ENCODE peak calls at places on chromosomes 3 and 15, in six cellular contexts. O is fibroblast of pulmonary artery, G is RWPE1, C is breast epithelium, H is HFF-Myc, X is AG09319. U is an unnamed sample.

GRCh38 chr15:72800819-72801481 is 17.4 kb upstream of the ADPGK start:
- DNase-seq in O (peak), G (no peak), C (no peak), H (no peak), X (no peak), U (no peak)

GRCh38 chr3:117853923-117854322 is 1144.3 kb downstream of the TUSC7 start:
- DNase-seq in O (peak), G (peak), C (no peak), H (peak), X (peak), U (no peak)

GRCh38 chr15:81280086-81280485 is 43.9 kb downstream of the STARD5 start:
- DNase-seq in O (no peak), G (no peak), C (no peak), H (no peak), X (no peak), U (no peak)

GRCh38 chr3:126946387-126946786 is 36.5 kb upstream of the PLXNA1 start:
- DNase-seq in O (no peak), G (no peak), C (no peak), H (no peak), X (no peak), U (no peak)

GRCh38 chr3:105979961-105980360 is 111.1 kb upstream of the CBLB start:
- DNase-seq in O (peak), G (no peak), C (no peak), H (no peak), X (no peak), U (no peak)

GRCh38 chr3:19116239-19116638 is 32.1 kb upstream of the KCNH8 start:
- DNase-seq in O (no peak), G (no peak), C (no peak), H (no peak), X (no peak), U (no peak)

GRCh38 chr3:64104691-64105101 is 81.4 kb upstream of the PSMD6 start:
- DNase-seq in O (no peak), G (peak), C (no peak), H (no peak), X (no peak), U (no peak)

GRCh38 chr3:49518441-49518840 is 35.8 kb upstream of the BSN start:
- DNase-seq in O (no peak), G (no peak), C (no peak), H (no peak), X (no peak), U (no peak)

GRCh38 chr3:49720383-49721164 is 1.1 kb upstream of the AMIGO3 start:
- DNase-seq in O (no peak), G (no peak), C (no peak), H (no peak), X (no peak), U (no peak)

GRCh38 chr3:138455801-138456716 is 21.6 kb downstream of the ESYT3 start:
- DNase-seq in O (peak), G (no peak), C (no peak), H (no peak), X (no peak), U (no peak)

GRCh38 chr3:183159319-183159718 is 3.2 kb downstream of the LAMP3 start:
- DNase-seq in O (no peak), G (no peak), C (no peak), H (no peak), X (no peak), U (no peak)

GRCh38 chr15:63948436-63948835 is 97.8 kb downstream of the DAPK2 start:
- DNase-seq in O (no peak), G (no peak), C (no peak), H (no peak), X (no peak), U (no peak)

GRCh38 chr15:38603271-38603670 is 38.7 kb upstream of the RASGRP1 start:
- DNase-seq in O (no peak), G (no peak), C (no peak), H (no peak), X (no peak), U (no peak)

GRCh38 chr3:7707192-7707591 is 794.4 kb upstream of the LMCD1 start:
- DNase-seq in O (peak), G (no peak), C (no peak), H (no peak), X (no peak), U (no peak)

GRCh38 chr15:74504418-74504817 is 36.6 kb upstream of the ARID3B start:
- DNase-seq in O (no peak), G (no peak), C (no peak), H (no peak), X (no peak), U (no peak)

GRCh38 chr15:68199340-68199739 is 5.8 kb downstream of the CALML4 start:
- DNase-seq in O (no peak), G (no peak), C (no peak), H (no peak), X (no peak), U (no peak)

GRCh38 chr3:128260275-128260674 is 107.0 kb downstream of the EEFSEC start:
- DNase-seq in O (no peak), G (no peak), C (no peak), H (no peak), X (no peak), U (no peak)

GRCh38 chr15:92043283-92043682 is 189.8 kb downstream of the SLCO3A1 start:
- DNase-seq in O (no peak), G (peak), C (no peak), H (no peak), X (no peak), U (no peak)

GRCh38 chr15:99537344-99537743 is 28.4 kb upstream of the MEF2A start:
- DNase-seq in O (peak), G (no peak), C (no peak), H (no peak), X (no peak), U (no peak)

GRCh38 chr15:55742927-55743614 is at the start of gene PRTG:
- DNase-seq in O (peak), G (peak), C (no peak), H (no peak), X (peak), U (no peak)

GRCh38 chr15:61237400-61237799 is 8.3 kb upstream of the RORA start:
- DNase-seq in O (no peak), G (no peak), C (no peak), H (no peak), X (no peak), U (no peak)

GRCh38 chr15:45549831-45550230 is 27.3 kb upstream of the SLC30A4 start:
- DNase-seq in O (peak), G (peak), C (no peak), H (peak), X (no peak), U (no peak)

DNA sequence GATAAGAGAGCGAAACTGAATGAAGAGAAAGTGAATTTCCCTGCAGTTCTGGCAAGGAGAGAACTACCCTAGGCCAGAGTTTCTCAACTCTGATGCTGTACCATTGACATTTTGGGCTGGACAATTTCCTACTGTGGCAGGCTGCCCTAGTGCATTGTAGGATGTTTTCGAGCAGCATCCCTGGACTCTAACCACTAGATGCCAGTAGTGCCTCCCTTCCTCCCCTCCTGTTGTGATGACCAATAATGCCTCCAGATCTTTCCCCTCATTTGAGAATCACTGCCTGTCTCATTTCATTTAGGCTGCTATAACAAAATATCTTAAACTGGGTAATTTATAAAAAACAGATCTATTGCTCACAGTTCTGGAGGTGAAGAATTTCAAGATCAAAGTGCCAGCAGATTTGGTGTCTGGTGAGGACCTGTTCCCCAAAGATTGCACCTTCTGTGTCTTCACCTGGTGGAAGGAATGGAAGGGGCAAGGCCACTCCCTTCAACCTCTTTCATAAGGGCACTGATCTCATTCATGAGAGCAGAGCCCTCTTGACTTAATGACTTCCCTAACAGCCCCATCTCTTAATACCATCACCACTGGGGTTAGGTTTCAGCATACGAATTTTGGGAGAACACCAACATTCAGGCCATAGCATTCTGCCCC is 188.9 kb upstream of the MEIS2 start:
- DNase-seq in O (peak), G (no peak), C (no peak), H (peak), X (no peak), U (no peak)
- TF ChIP-seq CTCF in O (peak), G (no peak), C (no peak), H (peak), X (no peak), U (no peak)

GRCh38 chr3:161556533-161556932 is 59.9 kb downstream of the OTOL1 start:
- DNase-seq in O (no peak), G (no peak), C (no peak), H (no peak), X (no peak), U (no peak)

GRCh38 chr3:161558256-161558655 is 61.6 kb downstream of the OTOL1 start:
- DNase-seq in O (no peak), G (no peak), C (no peak), H (no peak), X (no peak), U (no peak)

GRCh38 chr3:161557751-161558150 is 61.1 kb downstream of the OTOL1 start:
- DNase-seq in O (no peak), G (no peak), C (no peak), H (no peak), X (no peak), U (no peak)

GRCh38 chr3:161560006-161560637 is 63.5 kb downstream of the OTOL1 start:
- DNase-seq in O (peak), G (peak), C (no peak), H (no peak), X (peak), U (no peak)

GRCh38 chr3:161559177-161559998 is 62.8 kb downstream of the OTOL1 start:
- DNase-seq in O (peak), G (peak), C (no peak), H (no peak), X (no peak), U (no peak)
- TF ChIP-seq CTCF in O (peak), G (peak), C (peak), H (peak), X (peak), U (no peak)

GRCh38 chr3:10882851-10883250 is 66.8 kb downstream of the SLC6A11 start:
- DNase-seq in O (no peak), G (no peak), C (no peak), H (no peak), X (no peak), U (no peak)

GRCh38 chr3:10889206-10889960 is 73.4 kb downstream of the SLC6A11 start:
- DNase-seq in O (no peak), G (no peak), C (no peak), H (no peak), X (no peak), U (no peak)

GRCh38 chr3:10888523-10889081 is 72.6 kb downstream of the SLC6A11 start:
- DNase-seq in O (no peak), G (peak), C (no peak), H (no peak), X (no peak), U (no peak)

GRCh38 chr3:10887015-10887414 is 71.0 kb downstream of the SLC6A11 start:
- DNase-seq in O (no peak), G (no peak), C (no peak), H (no peak), X (no peak), U (no peak)

DNA sequence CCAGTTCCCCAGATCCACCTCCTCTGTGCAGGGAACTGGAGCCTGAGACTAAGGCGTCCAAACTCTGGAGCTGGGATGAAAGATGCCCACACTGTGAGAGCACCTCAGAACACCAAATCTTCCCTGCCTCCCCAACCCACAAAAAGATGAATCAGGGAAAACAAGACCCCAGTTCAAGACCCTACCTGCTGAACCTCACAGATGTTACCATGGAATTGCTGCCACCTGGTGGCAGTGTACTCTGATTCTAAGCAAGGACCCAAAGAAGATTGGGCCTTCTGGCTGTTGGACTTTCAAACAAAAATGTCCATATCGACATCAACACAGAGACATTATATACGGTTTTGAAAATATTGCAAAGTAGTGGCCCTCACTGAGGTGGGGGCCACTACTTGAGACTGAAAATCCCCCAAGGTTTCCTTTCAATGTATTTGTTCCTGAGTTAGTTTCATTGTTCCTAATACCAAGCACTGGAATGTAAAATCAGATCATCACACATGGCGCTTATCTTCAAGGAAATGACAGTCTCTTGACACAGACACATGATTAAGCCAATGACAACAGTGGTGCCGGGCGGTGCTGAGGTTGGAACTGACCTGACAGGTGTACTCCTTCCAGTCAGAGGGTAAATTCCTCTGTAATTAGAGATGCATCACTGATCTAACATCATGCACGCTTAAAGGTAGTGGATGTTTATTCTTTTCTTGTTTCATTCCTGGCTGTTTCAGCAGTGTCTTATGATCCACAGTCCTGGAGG is 67.6 kb downstream of the SLC6A11 start:
- DNase-seq in O (peak), G (no peak), C (no peak), H (no peak), X (no peak), U (no peak)
- TF ChIP-seq CTCF in O (peak), G (peak), C (no peak), H (peak), X (peak), U (no peak)

GRCh38 chr3:152026033-152026556 is 152.7 kb downstream of the SUCNR1 start:
- DNase-seq in O (peak), G (peak), C (no peak), H (peak), X (peak), U (no peak)
- TF ChIP-seq CTCF in O (peak), G (peak), C (no peak), H (peak), X (peak), U (no peak)

GRCh38 chr3:44628716-44629115 is 3.9 kb downstream of the ZNF197 start:
- DNase-seq in O (no peak), G (no peak), C (no peak), H (no peak), X (no peak), U (no peak)

GRCh38 chr3:44624696-44625528 is at the start of gene ZNF197:
- DNase-seq in O (peak), G (peak), C (peak), H (peak), X (peak), U (peak)
- TF ChIP-seq CTCF in O (no peak), G (no peak), C (no peak), H (no peak), X (no peak), U (no peak)

GRCh38 chr3:169345662-169346331 is 317.7 kb downstream of the MECOM start:
- DNase-seq in O (no peak), G (no peak), C (no peak), H (no peak), X (no peak), U (no peak)
- TF ChIP-seq CTCF in O (no peak), G (no peak), C (no peak), H (no peak), X (no peak), U (no peak)